ENCODE peak calls at places on chromosomes 6 and 20, in seven cellular contexts. U is mesenchymal stem cell, Y is upper lobe of right lung, L is PC-9, Z is tibial artery, M is IMR-90, H is OCI-LY7. J is an unnamed sample. For H3K36me3, the result is how much of the 10 kb centered on the place peaks cover.

GRCh38 chr6:85594197-85594930 is 706 bp upstream of the SNX14 start:
- DNase-seq in Z (no peak), Y (peak), H (peak), U (no peak), M (peak), L (no peak), J (no peak)

GRCh38 chr6:135251964-135252429 is 70.9 kb downstream of the MYB start:
- DNase-seq in L (no peak), H (no peak), Z (no peak), M (peak), Y (no peak), U (peak), J (no peak)

GRCh38 chr6:139905404-139906052 is 531.1 kb upstream of the CITED2 start:
- DNase-seq in Z (no peak), L (no peak), M (no peak), H (no peak), U (no peak), Y (no peak), J (no peak)

GRCh38 chr6:157884756-157885155 is 61.7 kb downstream of the SNX9 start:
- DNase-seq in Y (no peak), L (no peak), U (no peak), M (no peak), H (no peak), Z (no peak), J (no peak)

GRCh38 chr6:1317302-1317815 is 5.5 kb downstream of the FOXQ1 start:
- DNase-seq in L (no peak), H (no peak), Y (peak), U (no peak), Z (no peak), M (no peak), J (no peak)

GRCh38 chr6:51283723-51284122 is 465.1 kb downstream of the TFAP2B start:
- DNase-seq in Y (no peak), H (no peak), Z (no peak), U (no peak), M (no peak), L (no peak), J (no peak)

GRCh38 chr20:15642099-15642498 is 931.1 kb downstream of the KIF16B start:
- DNase-seq in L (no peak), H (no peak), M (no peak), U (no peak), Z (no peak), Y (no peak), J (no peak)

GRCh38 chr6:92047886-92048285 is 1371.5 kb downstream of the EPHA7 start:
- DNase-seq in H (no peak), Y (no peak), U (no peak), M (no peak), L (no peak), Z (no peak), J (peak)

GRCh38 chr6:112909781-112910180 is 562.7 kb downstream of the RFPL4B start:
- DNase-seq in U (no peak), Z (no peak), L (peak), H (no peak), Y (no peak), M (peak), J (no peak)

GRCh38 chr6:148907573-148907972 is 160.7 kb downstream of the UST start:
- DNase-seq in H (no peak), M (no peak), L (no peak), Y (no peak), Z (no peak), U (no peak), J (no peak)

DNA sequence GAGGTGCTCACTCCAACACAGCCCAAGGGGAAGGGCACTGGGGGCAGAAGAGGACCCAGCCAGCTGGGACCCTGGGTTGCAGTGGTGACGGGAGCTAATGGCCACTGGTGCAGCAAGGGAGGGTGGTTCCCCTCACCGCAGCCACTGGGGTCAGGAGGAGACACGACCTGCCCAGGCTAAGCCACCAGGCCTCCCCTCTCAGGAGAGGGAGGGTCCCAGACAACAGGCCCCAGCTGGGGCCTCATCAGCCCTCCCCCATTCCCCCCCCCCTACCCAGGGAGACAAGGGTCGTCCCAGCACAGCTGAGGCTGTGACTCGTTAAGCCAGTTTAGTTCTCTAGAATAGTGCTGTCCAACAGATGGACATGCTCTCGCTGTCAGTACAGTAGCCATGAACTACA is 17.3 kb upstream of the MATN4 start:
- DNase-seq in H (no peak), L (no peak), Z (no peak), U (no peak), M (no peak), Y (no peak), J (no peak)
- H3K36me3 ChIP-seq in H (under half), L (under half), Z (half or more), U (half or more), M (half or more), Y (half or more), J (under half)

GRCh38 chr6:2782356-2782708 is 17.1 kb downstream of the WRNIP1 start:
- DNase-seq in L (no peak), M (no peak), Z (no peak), U (no peak), Y (no peak), H (no peak), J (no peak)
- H3K36me3 ChIP-seq in L (under half), M (under half), Z (half or more), U (half or more), Y (under half), H (half or more), J (under half)

DNA sequence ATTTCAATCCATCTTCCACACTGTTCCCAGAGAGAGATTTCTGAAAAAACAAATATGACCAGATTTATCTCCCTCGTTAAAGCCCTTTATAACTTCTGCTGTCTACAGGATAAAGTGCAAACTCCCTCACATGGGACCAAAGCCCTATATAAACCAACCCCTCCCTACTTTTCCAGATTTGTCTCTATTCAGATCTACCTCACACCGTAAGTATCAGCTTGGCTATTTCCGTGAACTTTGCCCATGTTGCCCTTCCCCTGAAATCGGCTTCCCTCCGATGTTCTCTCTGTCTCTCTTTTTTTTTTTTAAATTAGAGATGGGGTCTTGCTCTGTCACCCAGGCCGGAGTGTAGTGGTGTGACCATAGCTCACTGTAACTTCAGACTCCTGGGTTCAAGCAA is 12.1 kb upstream of the FAM8A1 start:
- DNase-seq in U (no peak), Z (no peak), M (no peak), H (no peak), L (no peak), Y (no peak), J (no peak)
- H3K36me3 ChIP-seq in U (under half), Z (under half), M (under half), H (under half), L (under half), Y (under half), J (under half)

GRCh38 chr20:18523066-18523465 is 15.3 kb downstream of the SEC23B start:
- DNase-seq in U (no peak), M (no peak), Y (no peak), H (no peak), L (no peak), Z (no peak), J (no peak)

GRCh38 chr20:18524646-18525045 is 16.9 kb downstream of the SEC23B start:
- DNase-seq in Y (no peak), M (peak), L (peak), H (no peak), U (peak), Z (no peak), J (no peak)

GRCh38 chr20:18532626-18533025 is 24.9 kb downstream of the SEC23B start:
- DNase-seq in Z (no peak), Y (no peak), U (no peak), H (no peak), L (no peak), M (no peak), J (no peak)

GRCh38 chr20:18527836-18528235 is 20.1 kb downstream of the SEC23B start:
- DNase-seq in L (no peak), H (no peak), Z (no peak), U (peak), M (peak), Y (no peak), J (no peak)

GRCh38 chr20:18527339-18527738 is 19.6 kb downstream of the SEC23B start:
- DNase-seq in L (no peak), Y (no peak), Z (no peak), U (no peak), M (no peak), H (no peak), J (no peak)
- H3K36me3 ChIP-seq in L (under half), Y (half or more), Z (half or more), U (half or more), M (under half), H (half or more), J (under half)

DNA sequence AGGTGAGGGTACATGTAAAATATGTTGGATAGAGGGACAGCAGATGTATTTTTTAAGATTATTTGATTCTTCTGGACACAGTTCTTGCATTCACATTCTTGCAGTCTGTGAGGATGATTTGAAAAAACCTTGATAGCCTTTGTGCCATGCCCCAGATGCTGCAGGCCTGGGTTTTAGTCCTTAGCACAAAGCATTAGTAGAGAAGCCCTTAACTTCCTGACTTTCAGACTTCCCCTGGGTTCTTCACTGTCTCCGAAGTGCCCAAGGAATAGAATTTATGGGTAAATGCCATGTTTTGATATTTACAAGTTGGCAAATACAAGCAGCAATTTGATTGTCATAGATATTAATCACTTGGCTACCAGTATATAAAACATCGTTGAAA is 67.6 kb upstream of the SUPT3H start:
- DNase-seq in L (no peak), H (no peak), M (peak), U (no peak), Y (no peak), Z (no peak), J (no peak)
- H3K36me3 ChIP-seq in L (under half), H (under half), M (under half), U (under half), Y (under half), Z (under half), J (under half)

GRCh38 chr6:11379805-11380204 is 147.3 kb upstream of the NEDD9 start:
- DNase-seq in Z (no peak), H (no peak), U (no peak), L (no peak), M (no peak), Y (no peak), J (no peak)

GRCh38 chr6:11378639-11379038 is 146.2 kb upstream of the NEDD9 start:
- DNase-seq in M (no peak), H (no peak), Z (no peak), L (no peak), Y (no peak), U (no peak), J (no peak)

GRCh38 chr6:11380549-11380948 is 148.1 kb upstream of the NEDD9 start:
- DNase-seq in M (no peak), Y (no peak), L (no peak), Z (no peak), H (no peak), U (no peak), J (no peak)

GRCh38 chr6:11381801-11382513 is 149.5 kb upstream of the NEDD9 start:
- DNase-seq in L (no peak), U (no peak), M (no peak), Z (no peak), H (peak), Y (peak), J (no peak)

GRCh38 chr6:11380969-11381744 is 148.7 kb upstream of the NEDD9 start:
- DNase-seq in L (no peak), Z (no peak), Y (no peak), M (no peak), H (no peak), U (no peak), J (no peak)
- H3K36me3 ChIP-seq in L (under half), Z (under half), Y (under half), M (under half), H (under half), U (under half), J (under half)

DNA sequence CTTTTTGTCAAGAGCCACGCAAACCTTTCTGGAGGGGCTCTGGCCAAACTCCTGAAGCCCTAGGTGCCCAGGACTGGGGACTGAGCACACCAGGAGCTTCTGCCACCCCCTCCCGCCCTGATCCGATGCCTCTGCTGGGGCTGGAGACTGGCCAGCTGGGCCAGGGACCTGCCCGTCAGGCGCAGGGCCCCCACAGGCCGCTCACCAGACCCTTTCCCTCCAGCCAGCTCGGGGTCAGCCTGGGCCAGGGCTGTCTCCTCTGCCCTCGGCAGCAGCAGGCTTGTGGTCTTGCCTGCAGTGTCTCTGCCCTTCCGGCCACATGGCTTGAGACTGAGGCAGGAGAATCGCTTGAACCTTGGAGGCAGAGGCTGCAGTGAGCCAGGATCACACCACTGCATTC is 14.6 kb downstream of the RTEL1 start:
- DNase-seq in H (no peak), U (no peak), Y (no peak), L (no peak), Z (no peak), M (no peak), J (no peak)
- H3K36me3 ChIP-seq in H (half or more), U (half or more), Y (under half), L (under half), Z (half or more), M (under half), J (under half)